ENCODE peak calls at places on chromosome 1, in eight cellular contexts. T is transverse colon, X is upper lobe of left lung, M is heart left ventricle, G is A549, Y is tibial nerve, W is testis, V is adrenal gland. B is an unnamed sample.

GRCh38 chr1:35855016-35855700 is 27.9 kb upstream of the AGO1 start:
- DNase-seq in T (no peak), X (no peak), M (no peak), G (no peak), Y (no peak), W (no peak), V (no peak), B (no peak)

GRCh38 chr1:228003461-228004330 is 3.1 kb upstream of the WNT3A start:
- DNase-seq in T (no peak), X (no peak), M (no peak), G (no peak), Y (no peak), W (no peak), V (no peak), B (no peak)

GRCh38 chr1:245353411-245353810 is 198.6 kb downstream of the KIF26B start:
- DNase-seq in T (no peak), X (no peak), M (no peak), G (no peak), Y (no peak), W (no peak), V (no peak), B (no peak)

GRCh38 chr1:58904299-58905125 is 120.7 kb upstream of the JUN start:
- DNase-seq in T (no peak), X (no peak), M (no peak), G (no peak), Y (no peak), W (no peak), V (no peak), B (no peak)

GRCh38 chr1:109242387-109242786 is 7.0 kb upstream of the CELSR2 start:
- DNase-seq in T (no peak), X (peak), M (peak), G (no peak), Y (no peak), W (peak), V (no peak), B (peak)

GRCh38 chr1:52423771-52424170 is 19.4 kb downstream of the PRPF38A start:
- DNase-seq in T (no peak), X (no peak), M (no peak), G (no peak), Y (no peak), W (no peak), V (no peak), B (no peak)

GRCh38 chr1:182977480-182977879 is 24.5 kb upstream of the SHCBP1L start:
- DNase-seq in T (no peak), X (no peak), M (no peak), G (no peak), Y (no peak), W (no peak), V (no peak), B (no peak)

GRCh38 chr1:36304970-36305914 is 926 bp upstream of the SH3D21 start:
- DNase-seq in T (peak), X (no peak), M (no peak), G (no peak), Y (no peak), W (peak), V (no peak), B (peak)

GRCh38 chr1:3352084-3352951 is 102.1 kb upstream of the ARHGEF16 start:
- DNase-seq in T (peak), X (no peak), M (no peak), G (no peak), Y (peak), W (peak), V (peak), B (no peak)

GRCh38 chr1:21574464-21575151 is 65.4 kb downstream of the ALPL start:
- DNase-seq in T (no peak), X (peak), M (peak), G (no peak), Y (no peak), W (peak), V (peak), B (peak)

GRCh38 chr1:86913896-86914634 is at the start of gene SELENOF:
- DNase-seq in T (peak), X (peak), M (peak), G (peak), Y (peak), W (peak), V (peak), B (peak)
- TF ChIP-seq POLR2A in T (peak), X (peak), M (peak), G (peak), Y (peak), W (no peak), V (peak), B (no peak)

GRCh38 chr1:93171549-93172050 is 8.6 kb downstream of the TMED5 start:
- DNase-seq in T (no peak), X (no peak), M (no peak), G (no peak), Y (no peak), W (no peak), V (no peak), B (no peak)
- H3K4me3 ChIP-seq in T (no peak), X (no peak), M (no peak), G (no peak), Y (no peak), W (no peak), V (no peak), B (no peak)

DNA sequence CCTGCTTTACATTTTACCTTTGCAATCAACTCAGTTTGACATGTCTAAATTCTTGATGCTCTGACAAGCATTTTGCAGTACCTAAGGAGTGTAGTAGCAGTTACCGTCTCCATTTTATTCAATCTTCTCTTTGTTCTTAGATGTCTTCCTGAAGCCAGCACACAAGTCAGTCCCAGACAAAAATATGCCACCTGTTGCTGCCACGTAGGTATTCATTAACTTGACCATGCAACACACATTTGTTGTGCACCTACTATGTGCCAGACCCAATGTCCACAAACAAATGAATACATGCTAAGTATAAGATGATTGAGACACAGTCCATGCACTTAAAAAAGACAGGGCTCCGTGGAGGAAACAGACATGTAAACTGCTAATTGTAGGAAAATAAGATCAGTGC is 81.5 kb upstream of the NGF start:
- DNase-seq in T (no peak), X (no peak), M (no peak), G (no peak), Y (no peak), W (no peak), V (no peak), B (no peak)
- TF ChIP-seq CTCF in T (no peak), X (no peak), M (no peak), G (no peak), Y (no peak), W (no peak), V (no peak), B (no peak)

DNA sequence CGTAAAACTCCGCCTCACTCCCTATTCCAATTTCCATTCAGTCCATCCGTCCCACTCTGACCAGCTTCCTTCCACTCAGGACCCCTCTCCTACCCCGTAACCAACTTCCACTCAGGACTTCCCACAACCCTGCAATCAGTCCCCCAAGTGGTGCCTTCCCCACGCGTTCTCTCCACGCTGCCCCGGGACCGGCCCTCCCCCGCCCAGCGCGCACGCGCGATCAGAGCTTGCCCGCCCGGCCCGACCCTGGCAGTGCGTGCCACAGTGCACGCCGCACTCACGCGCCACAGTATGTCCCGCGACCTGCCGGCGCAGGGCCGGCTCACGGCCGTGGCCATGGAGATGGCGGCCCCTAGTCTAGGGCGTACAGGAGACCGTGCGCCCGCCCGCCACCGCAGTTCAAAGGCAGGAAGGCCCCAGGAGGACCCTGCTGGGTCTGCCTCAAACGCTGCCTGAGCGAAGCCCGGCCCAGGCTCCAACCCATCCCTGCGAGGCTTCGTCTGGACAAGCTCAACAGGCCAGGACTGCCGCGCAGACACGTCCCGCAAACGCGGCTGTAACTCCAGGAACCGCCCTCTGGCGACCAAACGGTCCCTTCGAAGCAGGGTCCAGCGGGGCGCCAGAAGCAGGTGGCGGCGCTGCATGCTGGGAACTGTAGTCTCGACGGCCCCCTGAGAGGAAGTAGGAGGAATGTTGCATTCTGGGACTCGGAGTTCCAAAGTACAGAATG is at the start of gene NDC1:
- DNase-seq in T (peak), X (peak), M (peak), G (peak), Y (peak), W (peak), V (peak), B (peak)
- TF ChIP-seq POLR2A in T (peak), X (no peak), M (peak), G (peak), Y (peak), W (no peak), V (peak), B (no peak)

DNA sequence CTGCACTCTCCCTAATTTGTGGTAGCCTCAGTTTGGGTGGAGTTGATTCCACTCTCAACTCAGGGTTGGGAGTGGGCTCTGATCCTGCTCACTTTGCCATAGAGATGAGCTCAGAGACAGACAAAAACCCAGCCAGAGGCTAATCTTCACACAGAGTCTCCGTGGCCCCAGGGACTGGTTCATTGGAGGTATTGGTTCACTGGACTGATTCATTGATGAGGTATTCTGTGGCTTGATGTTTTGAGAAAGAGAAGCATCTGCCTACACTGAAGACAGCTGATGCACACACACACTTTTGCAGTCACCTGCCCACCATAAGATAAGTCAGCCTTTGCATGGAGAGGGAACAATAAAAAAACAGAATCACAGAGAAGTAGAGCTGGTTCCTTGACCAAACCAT is 183.8 kb downstream of the AJAP1 start:
- DNase-seq in T (no peak), X (no peak), M (no peak), G (no peak), Y (no peak), W (no peak), V (no peak), B (no peak)
- H3K4me3 ChIP-seq in T (no peak), X (no peak), M (no peak), G (no peak), Y (no peak), W (no peak), V (no peak), B (no peak)

DNA sequence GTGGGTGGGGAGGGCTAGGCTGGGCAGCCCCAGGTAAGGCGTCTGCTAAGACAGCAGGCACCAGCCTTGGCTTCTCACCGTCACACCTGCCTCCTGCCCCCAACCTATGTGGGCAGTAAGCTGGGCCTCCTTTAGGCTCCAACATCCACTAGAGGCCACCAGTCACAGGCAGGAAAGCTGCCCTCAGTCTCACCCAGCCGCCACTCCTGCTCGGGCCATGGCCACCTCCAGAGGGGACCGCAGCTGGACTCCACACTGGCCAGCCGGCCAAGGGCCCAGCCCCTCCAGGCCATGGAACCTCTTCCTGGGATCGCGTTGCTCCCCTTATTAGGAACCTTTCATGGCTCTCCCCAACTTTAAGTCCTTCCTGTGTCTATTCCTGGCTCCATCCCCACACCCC is 74.5 kb downstream of the MRPL37 start:
- DNase-seq in T (no peak), X (no peak), M (no peak), G (no peak), Y (no peak), W (peak), V (no peak), B (no peak)
- TF ChIP-seq CTCF in T (no peak), X (no peak), M (no peak), G (no peak), Y (no peak), W (no peak), V (no peak), B (no peak)

DNA sequence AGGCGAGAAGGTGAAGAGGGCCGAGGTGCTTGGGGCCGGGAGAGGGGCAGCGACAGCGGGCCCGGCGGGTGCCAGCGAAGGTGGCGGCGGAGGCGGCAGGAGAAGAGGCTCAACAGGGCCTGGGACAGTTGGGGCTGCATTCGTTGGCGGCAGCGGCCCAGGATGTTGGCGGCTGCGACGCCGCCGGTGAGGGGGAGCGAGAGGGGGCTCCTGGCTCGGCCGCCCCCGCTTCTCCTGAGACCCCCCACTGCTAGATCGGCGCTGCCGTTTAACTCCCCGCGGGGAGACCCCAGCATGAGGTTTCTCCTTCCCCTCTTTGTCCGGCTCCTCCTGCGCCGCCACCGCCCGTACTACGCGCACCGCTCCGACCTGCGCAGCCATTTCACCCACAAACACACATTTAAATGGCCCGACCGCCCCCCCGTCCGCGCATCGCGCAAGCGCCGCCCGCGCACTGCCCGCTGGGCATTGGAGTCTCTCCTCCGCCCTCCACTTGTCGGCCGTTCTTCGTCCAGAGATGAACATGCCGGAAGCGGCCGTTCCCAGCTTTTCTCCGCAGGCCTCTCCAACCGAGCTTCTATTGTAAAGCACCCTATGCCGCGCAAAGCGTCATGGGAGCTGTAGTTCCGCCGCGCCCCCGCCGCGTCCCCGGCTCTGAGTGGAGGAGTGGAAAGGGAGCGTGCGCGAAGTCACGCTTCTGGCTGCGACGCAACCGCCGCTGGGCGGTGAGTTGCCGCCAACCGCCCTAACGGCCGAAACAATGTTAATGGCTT is at the start of gene RSBN1:
- DNase-seq in T (peak), X (peak), M (peak), G (peak), Y (peak), W (peak), V (peak), B (peak)
- TF ChIP-seq POLR2A in T (peak), X (peak), M (peak), G (peak), Y (peak), W (peak), V (peak), B (peak)

GRCh38 chr1:246658567-246658966 is 65.6 kb upstream of the SCCPDH start:
- DNase-seq in T (no peak), X (no peak), M (no peak), G (no peak), Y (no peak), W (no peak), V (peak), B (no peak)

GRCh38 chr1:246661451-246661850 is 62.8 kb upstream of the SCCPDH start:
- DNase-seq in T (no peak), X (no peak), M (no peak), G (no peak), Y (no peak), W (no peak), V (no peak), B (no peak)

DNA sequence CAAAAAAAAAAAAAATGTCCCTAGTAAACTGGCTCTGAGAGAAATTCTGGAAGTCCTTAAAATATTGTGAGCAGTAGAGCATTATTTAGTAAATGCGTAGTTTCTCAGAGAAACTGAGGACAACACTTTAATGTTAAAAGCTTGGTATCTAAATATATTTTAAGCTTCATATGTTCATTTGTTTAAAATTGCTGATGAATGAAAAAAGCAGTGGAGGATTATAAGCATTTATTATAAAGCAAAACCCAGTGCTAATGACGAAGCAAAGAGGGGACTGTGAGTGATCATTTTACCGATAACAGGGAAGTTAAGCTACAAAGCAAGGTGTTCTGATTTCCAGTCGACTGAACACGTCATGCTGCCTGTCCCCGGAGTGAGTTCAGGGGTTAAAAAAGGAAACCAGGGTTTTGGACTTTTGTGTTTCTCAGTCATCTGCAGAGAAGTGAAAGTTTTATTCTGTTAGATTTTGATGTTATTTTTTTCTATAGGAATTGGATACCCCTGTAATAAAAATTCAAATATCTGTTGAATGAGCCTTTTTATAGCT is 64.5 kb upstream of the SCCPDH start:
- DNase-seq in T (no peak), X (no peak), M (no peak), G (no peak), Y (no peak), W (no peak), V (no peak), B (no peak)
- H3K4me3 ChIP-seq in T (no peak), X (no peak), M (no peak), G (no peak), Y (no peak), W (no peak), V (no peak), B (no peak)